ENCODE peak calls at places on chromosomes 12 and 14, in ten cellular contexts. J is GM03348; D is pancreas; X is T-helper 9 cell; E is fibroblast of mammary gland; M is CD8-positive, alpha-beta T cell; V is endothelial cell; L is HuH-7; A is left ventricle myocardium superior; N is NCI-H1694 treated with DMSO at 0.1 percent for 48 hours. H is an unnamed sample.

GRCh38 chr14:56147980-56148901 is 30.0 kb downstream of the PELI2 start:
- DNase-seq in M (no peak), L (no peak), A (no peak), V (no peak), J (no peak), E (no peak), N (no peak), X (no peak), D (no peak), H (no peak)

GRCh38 chr12:29762637-29763300 is 21.0 kb downstream of the TMTC1 start:
- DNase-seq in A (peak), D (no peak), X (no peak), M (no peak), N (peak), V (no peak), L (no peak), J (no peak), E (no peak), H (peak)

GRCh38 chr14:23056956-23057756 is at the start of gene CDH24:
- DNase-seq in L (peak), A (peak), M (peak), D (peak), J (peak), X (peak), V (peak), N (no peak), E (peak), H (peak)

GRCh38 chr12:130041983-130042812 is 120.1 kb upstream of the FZD10 start:
- DNase-seq in M (no peak), X (no peak), V (no peak), J (no peak), E (no peak), A (peak), D (peak), L (no peak), N (no peak), H (peak)

GRCh38 chr14:68079941-68080697 is 260.5 kb downstream of the RAD51B start:
- DNase-seq in A (no peak), N (no peak), E (no peak), X (no peak), L (no peak), V (no peak), D (no peak), M (no peak), J (no peak), H (no peak)

GRCh38 chr12:49949124-49949845 is 1.3 kb upstream of the AQP2 start:
- DNase-seq in V (no peak), A (no peak), D (no peak), L (no peak), J (no peak), E (no peak), X (no peak), M (no peak), N (no peak), H (no peak)

GRCh38 chr12:81668475-81668874 is 90.7 kb downstream of the PPFIA2 start:
- DNase-seq in X (no peak), M (no peak), D (no peak), N (no peak), J (peak), V (no peak), L (no peak), A (no peak), E (peak), H (peak)

GRCh38 chr12:50055831-50056628 is 1.4 kb upstream of the ASIC1 start:
- DNase-seq in N (peak), E (peak), M (peak), X (peak), A (peak), L (peak), J (peak), D (peak), V (peak), H (peak)

GRCh38 chr14:103905861-103906456 is 22.3 kb upstream of the TDRD9 start:
- DNase-seq in N (no peak), A (no peak), V (peak), D (no peak), M (peak), E (no peak), J (no peak), L (no peak), X (no peak), H (no peak)